ENCODE peak calls at places on chromosomes 6 and 20, in ten cellular contexts. E, H, I, D, Z, N, K, L, J and M are unnamed samples.
A peak's percentile ranks its signal among the peaks of the same experiment; 100 is the strongest.

GRCh38 chr6:30687659-30688431 is 1.4 kb upstream of the PPP1R18 start:
- DNase-seq in H (peak; percentile 49), N (no peak), L (peak; percentile 69), D (no peak), J (no peak), Z (peak; percentile 39), I (peak; percentile 26), E (peak; percentile 53), K (no peak), M (no peak)

GRCh38 chr6:143689852-143690251 is 12.1 kb downstream of the PHACTR2 start:
- DNase-seq in H (no peak), K (no peak), E (no peak), N (no peak), Z (peak; percentile 40), D (no peak), L (no peak), I (peak; percentile 75), J (no peak), M (no peak)

GRCh38 chr6:149501768-149502167 is 17.0 kb upstream of the ZC3H12D start:
- DNase-seq in E (no peak), J (no peak), H (no peak), D (no peak), K (no peak), L (no peak), Z (no peak), N (no peak), I (no peak), M (no peak)

GRCh38 chr20:31516651-31517050 is 2.4 kb downstream of the HM13 start:
- DNase-seq in N (no peak), H (no peak), J (no peak), E (no peak), D (no peak), I (no peak), Z (no peak), L (no peak), K (no peak), M (no peak)

GRCh38 chr6:152096863-152097496 is 289.5 kb downstream of the ESR1 start:
- DNase-seq in I (peak; percentile 84), L (no peak), D (no peak), Z (peak; percentile 67), J (no peak), N (no peak), H (no peak), K (no peak), E (no peak), M (no peak)

GRCh38 chr6:18501313-18502013 is 114.3 kb downstream of the RNF144B start:
- DNase-seq in E (no peak), Z (no peak), N (no peak), I (peak; percentile 60), H (peak; percentile 41), K (no peak), J (no peak), D (no peak), L (peak; percentile 44), M (no peak)

GRCh38 chr6:8066108-8066507 is 1.9 kb upstream of the BLOC1S5 start:
- DNase-seq in N (no peak), J (no peak), L (no peak), I (no peak), D (no peak), E (no peak), K (no peak), Z (no peak), H (no peak), M (no peak)

GRCh38 chr6:151291145-151292055 is 51.6 kb downstream of the AKAP12 start:
- DNase-seq in D (no peak), Z (no peak), N (no peak), H (peak; percentile 30), J (no peak), I (peak; percentile 88), L (peak; percentile 30), K (no peak), E (peak; percentile 40), M (no peak)

GRCh38 chr6:100304575-100304974 is 160.1 kb downstream of the SIM1 start:
- DNase-seq in D (no peak), J (no peak), E (no peak), L (no peak), Z (no peak), N (no peak), K (no peak), H (no peak), I (no peak), M (no peak)

GRCh38 chr20:4216142-4216735 is 200.9 kb upstream of the RNF24 start:
- DNase-seq in L (no peak), N (no peak), H (no peak), Z (no peak), I (peak; percentile 91), K (no peak), E (no peak), J (no peak), D (no peak), M (no peak)

GRCh38 chr6:28922004-28922840 is 1.6 kb downstream of the TRIM27 start:
- DNase-seq in K (no peak), N (peak; percentile 69), I (peak; percentile 47), L (no peak), Z (peak; percentile 92), H (no peak), E (no peak), D (peak; percentile 77), J (peak; percentile 62), M (no peak)

GRCh38 chr20:5660346-5660745 is 89.9 kb upstream of the SHLD1 start:
- DNase-seq in Z (no peak), N (no peak), K (no peak), H (no peak), I (no peak), J (no peak), L (no peak), E (no peak), D (no peak), M (no peak)

GRCh38 chr6:66376021-66376420 is 669.0 kb upstream of the EYS start:
- DNase-seq in N (no peak), I (no peak), D (no peak), K (no peak), Z (peak; percentile 5), J (no peak), H (no peak), E (no peak), L (no peak), M (no peak)

GRCh38 chr20:17228624-17229061 is 1.8 kb downstream of the PCSK2 start:
- DNase-seq in N (no peak), L (no peak), J (no peak), I (no peak), D (no peak), K (no peak), H (no peak), E (peak; percentile 61), Z (no peak), M (no peak)

GRCh38 chr6:110646951-110647910 is 168.0 kb downstream of the CDK19 start:
- DNase-seq in H (no peak), Z (no peak), N (no peak), E (peak; percentile 69), L (no peak), D (no peak), J (no peak), K (no peak), I (no peak), M (no peak)
- TF ChIP-seq CTCF in H (no peak), Z (peak; percentile 38), N (no peak), E (peak; percentile 76), L (no peak), D (no peak), J (no peak), K (peak; percentile 14), I (no peak), M (no peak)

GRCh38 chr6:43916924-43917877 is 147.2 kb downstream of the VEGFA start:
- DNase-seq in I (no peak), E (no peak), H (peak; percentile 49), L (no peak), Z (no peak), J (no peak), N (peak; percentile 63), K (no peak), D (peak; percentile 75), M (no peak)

GRCh38 chr6:43916091-43916923 is 146.3 kb downstream of the VEGFA start:
- DNase-seq in N (no peak), E (no peak), K (no peak), J (no peak), I (peak; percentile 58), H (no peak), D (no peak), Z (no peak), L (no peak), M (no peak)

GRCh38 chr6:43914272-43915147 is 144.5 kb downstream of the VEGFA start:
- DNase-seq in J (no peak), I (no peak), E (no peak), D (no peak), N (no peak), Z (no peak), L (no peak), H (no peak), K (no peak), M (no peak)

GRCh38 chr6:43913388-43914271 is 143.6 kb downstream of the VEGFA start:
- DNase-seq in N (peak; percentile 83), K (no peak), E (no peak), L (no peak), I (peak; percentile 12), D (peak; percentile 75), J (no peak), H (no peak), Z (no peak), M (no peak)

DNA sequence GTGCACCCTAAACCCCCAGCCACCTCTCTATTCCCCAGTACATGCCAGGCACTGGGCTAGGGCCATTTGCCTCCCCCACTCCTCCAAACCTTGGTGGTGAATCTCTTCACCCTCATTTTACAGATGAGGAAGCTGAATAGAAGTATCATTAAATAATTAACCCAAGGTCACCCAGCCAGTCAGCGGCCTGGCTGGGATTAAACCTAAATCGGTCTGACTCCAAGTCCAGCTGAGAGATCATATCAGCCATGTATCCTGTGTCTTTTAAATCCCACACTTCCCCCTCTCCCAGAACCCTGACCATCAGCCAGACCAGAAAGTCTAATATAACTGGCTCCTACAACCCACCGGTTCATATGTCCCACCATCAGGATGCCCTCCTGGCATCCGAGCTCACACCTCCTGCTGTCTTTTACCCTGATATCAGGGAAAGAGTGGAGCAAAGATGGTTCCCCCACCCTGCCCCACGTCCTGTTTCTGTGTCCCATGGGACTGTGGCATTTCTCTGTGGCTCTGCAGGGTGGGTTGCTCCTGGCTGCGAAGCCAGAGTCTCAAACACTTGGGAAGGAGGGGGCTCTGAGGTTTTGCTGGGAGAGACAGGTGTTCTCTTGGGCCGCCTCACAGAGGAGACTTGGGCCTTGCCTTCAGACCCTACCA is 145.3 kb downstream of the VEGFA start:
- DNase-seq in K (no peak), D (no peak), L (no peak), I (no peak), Z (no peak), H (no peak), J (no peak), N (no peak), E (no peak), M (no peak)
- H3K4me1 ChIP-seq in K (peaks cover 3% of the 10 kb centered on the region), D (peaks cover 62% of the 10 kb centered on the region), L (no peaks in the 10 kb centered on the region), I (peaks cover 17% of the 10 kb centered on the region), Z (no peaks in the 10 kb centered on the region), H (peaks cover 10% of the 10 kb centered on the region), J (peaks cover 60% of the 10 kb centered on the region), N (peaks cover 50% of the 10 kb centered on the region), E (peaks cover 3% of the 10 kb centered on the region), M (no peaks in the 10 kb centered on the region)

GRCh38 chr6:168451805-168452204 is 10.8 kb downstream of the SMOC2 start:
- DNase-seq in K (no peak), Z (no peak), N (no peak), D (no peak), I (no peak), E (peak; percentile 64), J (no peak), L (no peak), H (no peak), M (no peak)
- TF ChIP-seq CTCF in K (peak; percentile 47), Z (peak; percentile 13), N (no peak), D (no peak), I (no peak), E (peak; percentile 73), J (no peak), L (peak; percentile 38), H (no peak), M (no peak)

GRCh38 chr20:34510575-34510974 is 5.6 kb upstream of the DYNLRB1 start:
- DNase-seq in H (no peak), Z (no peak), L (no peak), I (no peak), J (no peak), D (no peak), K (no peak), N (no peak), E (no peak), M (no peak)
- H3K4me1 ChIP-seq in H (no peaks in the 10 kb centered on the region), Z (peaks cover 16% of the 10 kb centered on the region), L (peaks cover 2% of the 10 kb centered on the region), I (peaks cover 10% of the 10 kb centered on the region), J (peaks cover 14% of the 10 kb centered on the region), D (no peaks in the 10 kb centered on the region), K (peaks cover 11% of the 10 kb centered on the region), N (peaks cover 11% of the 10 kb centered on the region), E (no peaks in the 10 kb centered on the region), M (peaks cover 6% of the 10 kb centered on the region)